ENCODE peak calls at places on chromosome 16, in seven cellular contexts. One of them, this sample, is unnamed.

GRCh38 chr16:57089406-57089805 is 3.0 kb upstream of the CPNE2 start:
- DNase-seq in tibial artery: no peak
- DNase-seq in aorta: no peak
- DNase-seq in BE2C: no peak
- DNase-seq in skeletal muscle cell: no peak
- DNase-seq in mammary epithelial cell: no peak
- DNase-seq in foreskin fibroblast: no peak
- DNase-seq in this sample: no peak

GRCh38 chr16:19521471-19522368 is at the start of gene GDE1:
- DNase-seq in aorta: peak
- DNase-seq in mammary epithelial cell: peak
- DNase-seq in skeletal muscle cell: peak
- DNase-seq in foreskin fibroblast: peak
- DNase-seq in BE2C: peak
- DNase-seq in tibial artery: peak
- DNase-seq in this sample: peak

GRCh38 chr16:17404903-17405691 is 65.7 kb downstream of the XYLT1 start:
- DNase-seq in mammary epithelial cell: peak
- DNase-seq in tibial artery: peak
- DNase-seq in BE2C: no peak
- DNase-seq in aorta: peak
- DNase-seq in skeletal muscle cell: peak
- DNase-seq in foreskin fibroblast: peak
- DNase-seq in this sample: peak

GRCh38 chr16:4384497-4384896 is 12.8 kb downstream of the VASN start:
- DNase-seq in foreskin fibroblast: peak
- DNase-seq in tibial artery: peak
- DNase-seq in BE2C: peak
- DNase-seq in mammary epithelial cell: no peak
- DNase-seq in aorta: peak
- DNase-seq in skeletal muscle cell: no peak
- DNase-seq in this sample: no peak

GRCh38 chr16:27841061-27841801 is 222.3 kb downstream of the GSG1L start:
- DNase-seq in skeletal muscle cell: no peak
- DNase-seq in foreskin fibroblast: no peak
- DNase-seq in aorta: no peak
- DNase-seq in mammary epithelial cell: no peak
- DNase-seq in BE2C: no peak
- DNase-seq in tibial artery: peak
- DNase-seq in this sample: no peak

GRCh38 chr16:86775401-86775985 is 197.1 kb downstream of the FOXL1 start:
- DNase-seq in tibial artery: peak
- DNase-seq in mammary epithelial cell: no peak
- DNase-seq in foreskin fibroblast: no peak
- DNase-seq in BE2C: no peak
- DNase-seq in skeletal muscle cell: no peak
- DNase-seq in aorta: no peak
- DNase-seq in this sample: no peak

GRCh38 chr16:67170168-67170947 is at the start of gene NOL3:
- DNase-seq in aorta: peak
- DNase-seq in mammary epithelial cell: peak
- DNase-seq in foreskin fibroblast: peak
- DNase-seq in skeletal muscle cell: peak
- DNase-seq in BE2C: peak
- DNase-seq in tibial artery: peak
- DNase-seq in this sample: no peak

GRCh38 chr16:68128577-68129305 is 43.6 kb downstream of the NFATC3 start:
- DNase-seq in skeletal muscle cell: no peak
- DNase-seq in aorta: no peak
- DNase-seq in tibial artery: no peak
- DNase-seq in mammary epithelial cell: no peak
- DNase-seq in BE2C: no peak
- DNase-seq in foreskin fibroblast: no peak
- DNase-seq in this sample: peak

GRCh38 chr16:11871193-11871592 is 19.9 kb upstream of the RSL1D1 start:
- DNase-seq in skeletal muscle cell: no peak
- DNase-seq in mammary epithelial cell: no peak
- DNase-seq in foreskin fibroblast: no peak
- DNase-seq in aorta: no peak
- DNase-seq in BE2C: peak
- DNase-seq in tibial artery: no peak
- DNase-seq in this sample: no peak

GRCh38 chr16:89922477-89922883 is 662 bp upstream of the TUBB3 start:
- DNase-seq in BE2C: peak
- DNase-seq in skeletal muscle cell: peak
- DNase-seq in mammary epithelial cell: peak
- DNase-seq in aorta: peak
- DNase-seq in foreskin fibroblast: peak
- DNase-seq in tibial artery: peak
- DNase-seq in this sample: no peak
- H3K4me3 ChIP-seq in BE2C: peak
- H3K4me3 ChIP-seq in skeletal muscle cell: peak
- H3K4me3 ChIP-seq in mammary epithelial cell: peak
- H3K4me3 ChIP-seq in aorta: peak
- H3K4me3 ChIP-seq in foreskin fibroblast: peak
- H3K4me3 ChIP-seq in tibial artery: peak
- H3K4me3 ChIP-seq in this sample: peak

GRCh38 chr16:89505204-89506112 is 2.7 kb upstream of the SPG7 start:
- DNase-seq in aorta: peak
- DNase-seq in BE2C: peak
- DNase-seq in mammary epithelial cell: peak
- DNase-seq in skeletal muscle cell: peak
- DNase-seq in foreskin fibroblast: peak
- DNase-seq in tibial artery: peak
- DNase-seq in this sample: no peak
- H3K4me3 ChIP-seq in aorta: no peak
- H3K4me3 ChIP-seq in BE2C: no peak
- H3K4me3 ChIP-seq in mammary epithelial cell: no peak
- H3K4me3 ChIP-seq in skeletal muscle cell: no peak
- H3K4me3 ChIP-seq in foreskin fibroblast: no peak
- H3K4me3 ChIP-seq in tibial artery: no peak
- H3K4me3 ChIP-seq in this sample: no peak

DNA sequence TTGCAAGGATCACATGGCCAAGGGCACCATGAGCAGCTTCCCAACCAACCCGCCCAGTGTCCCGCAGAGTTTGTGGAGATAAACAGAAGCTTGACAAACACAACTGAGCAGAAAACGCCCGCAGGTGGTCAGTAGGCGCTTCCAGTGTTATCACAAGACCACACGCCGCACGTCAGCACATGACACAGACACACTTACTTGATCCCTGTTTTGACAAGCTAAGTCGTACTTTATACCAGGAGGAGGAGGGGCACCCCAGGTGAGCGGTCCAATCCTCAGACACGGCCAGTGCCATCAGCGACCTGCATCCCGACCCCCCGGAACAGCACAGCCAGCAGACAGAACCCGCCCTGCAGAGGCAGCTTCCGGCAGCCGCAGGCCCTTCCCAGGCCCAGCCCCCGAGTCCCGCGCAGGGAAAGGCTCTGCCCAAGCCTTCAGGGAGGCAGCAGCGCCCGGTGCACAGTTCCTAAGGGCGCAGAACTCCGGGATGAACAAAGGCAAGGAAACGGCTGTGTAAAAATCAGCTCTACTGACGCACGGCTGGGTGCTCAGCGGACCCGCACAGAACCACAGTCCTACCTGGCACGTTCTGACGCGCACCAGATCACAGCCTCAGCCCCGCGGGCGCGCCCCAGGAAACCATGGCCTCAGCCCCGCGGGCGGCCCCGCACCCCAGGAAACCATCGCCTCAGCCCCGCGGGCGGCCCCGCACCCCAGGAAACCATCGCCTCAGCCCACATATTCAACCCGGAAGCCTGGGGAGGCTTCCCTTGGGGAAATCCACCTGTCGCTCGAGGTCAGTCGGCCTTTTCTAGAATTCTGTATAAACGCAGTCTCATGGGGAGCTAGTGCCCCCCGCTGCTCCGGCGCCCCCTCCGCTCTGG is 27.8 kb downstream of the AXIN1 start:
- DNase-seq in aorta: no peak
- DNase-seq in skeletal muscle cell: no peak
- DNase-seq in BE2C: no peak
- DNase-seq in tibial artery: no peak
- DNase-seq in foreskin fibroblast: no peak
- DNase-seq in mammary epithelial cell: no peak
- DNase-seq in this sample: no peak
- H3K4me3 ChIP-seq in aorta: no peak
- H3K4me3 ChIP-seq in skeletal muscle cell: no peak
- H3K4me3 ChIP-seq in BE2C: no peak
- H3K4me3 ChIP-seq in tibial artery: no peak
- H3K4me3 ChIP-seq in foreskin fibroblast: no peak
- H3K4me3 ChIP-seq in mammary epithelial cell: no peak
- H3K4me3 ChIP-seq in this sample: no peak

GRCh38 chr16:84755004-84755672 is 55.3 kb downstream of the USP10 start:
- DNase-seq in BE2C: no peak
- DNase-seq in mammary epithelial cell: peak
- DNase-seq in skeletal muscle cell: no peak
- DNase-seq in aorta: no peak
- DNase-seq in tibial artery: no peak
- DNase-seq in foreskin fibroblast: no peak
- DNase-seq in this sample: no peak

GRCh38 chr16:84753412-84754325 is 53.9 kb downstream of the USP10 start:
- DNase-seq in foreskin fibroblast: no peak
- DNase-seq in aorta: no peak
- DNase-seq in mammary epithelial cell: no peak
- DNase-seq in skeletal muscle cell: no peak
- DNase-seq in BE2C: no peak
- DNase-seq in tibial artery: no peak
- DNase-seq in this sample: no peak

GRCh38 chr16:84752600-84752999 is 52.8 kb downstream of the USP10 start:
- DNase-seq in aorta: no peak
- DNase-seq in skeletal muscle cell: no peak
- DNase-seq in tibial artery: no peak
- DNase-seq in foreskin fibroblast: no peak
- DNase-seq in mammary epithelial cell: no peak
- DNase-seq in BE2C: no peak
- DNase-seq in this sample: no peak

GRCh38 chr16:84756830-84757229 is 57.0 kb downstream of the USP10 start:
- DNase-seq in foreskin fibroblast: no peak
- DNase-seq in BE2C: no peak
- DNase-seq in aorta: no peak
- DNase-seq in tibial artery: no peak
- DNase-seq in skeletal muscle cell: no peak
- DNase-seq in mammary epithelial cell: no peak
- DNase-seq in this sample: no peak

DNA sequence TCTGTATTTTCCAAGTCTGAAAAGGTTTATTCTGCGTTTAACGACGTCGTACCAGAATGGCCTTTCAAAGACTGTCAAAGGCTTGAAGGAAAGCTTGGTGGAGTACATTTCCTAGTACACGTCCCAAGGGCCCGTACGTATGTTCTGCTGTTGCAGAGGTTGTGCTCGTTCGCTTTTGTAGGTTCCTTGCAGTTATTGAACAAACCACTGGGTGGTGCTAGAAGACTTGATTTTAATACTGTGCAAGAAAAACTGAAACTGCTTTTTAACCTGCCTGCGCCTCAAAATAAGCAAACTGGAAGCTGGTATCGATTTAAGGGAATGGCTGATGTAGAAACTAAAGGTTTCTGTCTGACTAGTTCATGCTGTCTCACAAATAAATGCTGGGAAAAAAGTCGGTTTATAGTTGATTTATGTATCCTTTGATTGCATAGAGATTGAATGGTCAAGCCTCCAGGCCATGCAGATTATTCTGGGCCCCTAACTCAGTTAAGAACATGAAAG is 54.6 kb downstream of the USP10 start:
- DNase-seq in aorta: no peak
- DNase-seq in foreskin fibroblast: peak
- DNase-seq in mammary epithelial cell: peak
- DNase-seq in tibial artery: no peak
- DNase-seq in skeletal muscle cell: peak
- DNase-seq in BE2C: peak
- DNase-seq in this sample: peak
- H3K4me3 ChIP-seq in aorta: no peak
- H3K4me3 ChIP-seq in foreskin fibroblast: no peak
- H3K4me3 ChIP-seq in mammary epithelial cell: no peak
- H3K4me3 ChIP-seq in tibial artery: no peak
- H3K4me3 ChIP-seq in skeletal muscle cell: no peak
- H3K4me3 ChIP-seq in BE2C: no peak
- H3K4me3 ChIP-seq in this sample: no peak

This sample was measured in astrocyte of the cerebellum.